ENCODE peak calls at places on chromosomes 4 and X, in five cellular contexts. One of them, this sample, is unnamed.

GRCh38 chrX:39752820-39753219 is 344.9 kb downstream of the BCOR start:
- DNase-seq in tibial artery: no peak
- DNase-seq in M059J: peak; percentile 57
- DNase-seq in HCT116: no peak
- DNase-seq in NCI-H1436 treated with DMSO at 0.1 percent for 48 hours: no peak
- DNase-seq in this sample: no peak

GRCh38 chr4:122285285-122285684 is 93.5 kb upstream of the ADAD1 start:
- DNase-seq in tibial artery: no peak
- DNase-seq in M059J: peak; percentile 18
- DNase-seq in HCT116: no peak
- DNase-seq in NCI-H1436 treated with DMSO at 0.1 percent for 48 hours: no peak
- DNase-seq in this sample: no peak

GRCh38 chr4:152220201-152220666 is 315.7 kb downstream of the FBXW7 start:
- DNase-seq in tibial artery: no peak
- DNase-seq in M059J: peak; percentile 83
- DNase-seq in HCT116: no peak
- DNase-seq in NCI-H1436 treated with DMSO at 0.1 percent for 48 hours: no peak
- DNase-seq in this sample: no peak

GRCh38 chr4:116016201-116016600 is 902.8 kb upstream of the NDST4 start:
- DNase-seq in tibial artery: no peak
- DNase-seq in M059J: peak; percentile 31
- DNase-seq in HCT116: peak; percentile 18
- DNase-seq in NCI-H1436 treated with DMSO at 0.1 percent for 48 hours: no peak
- DNase-seq in this sample: no peak

GRCh38 chrX:120000490-120001246 is 57.1 kb upstream of the NKAP start:
- DNase-seq in tibial artery: no peak
- DNase-seq in M059J: peak; percentile 56
- DNase-seq in HCT116: no peak
- DNase-seq in NCI-H1436 treated with DMSO at 0.1 percent for 48 hours: no peak
- DNase-seq in this sample: no peak

GRCh38 chrX:15674514-15674898 is 9.9 kb upstream of the CLTRN start:
- DNase-seq in tibial artery: peak; percentile 95
- DNase-seq in M059J: peak; percentile 95
- DNase-seq in HCT116: peak; percentile 87
- DNase-seq in NCI-H1436 treated with DMSO at 0.1 percent for 48 hours: peak; percentile 22
- DNase-seq in this sample: peak; percentile 99

GRCh38 chrX:38561951-38562719 is 793 bp downstream of the TSPAN7 start:
- DNase-seq in tibial artery: peak; percentile 19
- DNase-seq in M059J: no peak
- DNase-seq in HCT116: no peak
- DNase-seq in NCI-H1436 treated with DMSO at 0.1 percent for 48 hours: no peak
- DNase-seq in this sample: no peak

GRCh38 chr4:39658756-39659155 is 20.1 kb upstream of the SMIM14 start:
- DNase-seq in tibial artery: no peak
- DNase-seq in M059J: no peak
- DNase-seq in HCT116: no peak
- DNase-seq in NCI-H1436 treated with DMSO at 0.1 percent for 48 hours: no peak
- DNase-seq in this sample: no peak